ENCODE peak calls at places on chromosomes 16 and 17, in seven cellular contexts. One of them, this sample, is unnamed.
A peak's percentile ranks its signal among the peaks of the same experiment; 100 is the strongest.

GRCh38 chr16:287298-287811 is 4.4 kb downstream of the PDIA2 start:
- DNase-seq in activated gamma-delta T cell treated with anti-CD3 and anti-CD28 coated beads, Interleukin-2, amount 50 U/mL, for 16 hours: no peak
- DNase-seq in gastrocnemius medialis: no peak
- DNase-seq in hepatic stellate cell: no peak
- DNase-seq in stimulated activated effector memory CD8-positive, alpha-beta T cell treated with anti-CD3 and anti-CD28 coated beads, Interleukin-12 subunit alpha, Interleukin-12 subunit beta, amount 100 ng/mL, for 72 hours: no peak
- DNase-seq in AG10803: no peak
- DNase-seq in ascending aorta: no peak
- DNase-seq in this sample: no peak

GRCh38 chr16:31134091-31134571 is 1.4 kb downstream of the PRSS8 start:
- DNase-seq in activated gamma-delta T cell treated with anti-CD3 and anti-CD28 coated beads, Interleukin-2, amount 50 U/mL, for 16 hours: no peak
- DNase-seq in gastrocnemius medialis: no peak
- DNase-seq in hepatic stellate cell: peak; percentile 41
- DNase-seq in stimulated activated effector memory CD8-positive, alpha-beta T cell treated with anti-CD3 and anti-CD28 coated beads, Interleukin-12 subunit alpha, Interleukin-12 subunit beta, amount 100 ng/mL, for 72 hours: no peak
- DNase-seq in AG10803: no peak
- DNase-seq in ascending aorta: no peak
- DNase-seq in this sample: no peak

GRCh38 chr17:49515196-49515770 is 20.2 kb downstream of the NGFR start:
- DNase-seq in activated gamma-delta T cell treated with anti-CD3 and anti-CD28 coated beads, Interleukin-2, amount 50 U/mL, for 16 hours: no peak
- DNase-seq in gastrocnemius medialis: peak; percentile 69
- DNase-seq in hepatic stellate cell: peak; percentile 97
- DNase-seq in stimulated activated effector memory CD8-positive, alpha-beta T cell treated with anti-CD3 and anti-CD28 coated beads, Interleukin-12 subunit alpha, Interleukin-12 subunit beta, amount 100 ng/mL, for 72 hours: no peak
- DNase-seq in AG10803: peak; percentile 99
- DNase-seq in ascending aorta: peak; percentile 71
- DNase-seq in this sample: peak; percentile 64

GRCh38 chr16:12235110-12235509 is 258.6 kb downstream of the SNX29 start:
- DNase-seq in activated gamma-delta T cell treated with anti-CD3 and anti-CD28 coated beads, Interleukin-2, amount 50 U/mL, for 16 hours: no peak
- DNase-seq in gastrocnemius medialis: no peak
- DNase-seq in hepatic stellate cell: no peak
- DNase-seq in stimulated activated effector memory CD8-positive, alpha-beta T cell treated with anti-CD3 and anti-CD28 coated beads, Interleukin-12 subunit alpha, Interleukin-12 subunit beta, amount 100 ng/mL, for 72 hours: no peak
- DNase-seq in AG10803: no peak
- DNase-seq in ascending aorta: no peak
- DNase-seq in this sample: no peak

GRCh38 chr16:81558444-81559175 is 114.0 kb downstream of the CMIP start:
- DNase-seq in activated gamma-delta T cell treated with anti-CD3 and anti-CD28 coated beads, Interleukin-2, amount 50 U/mL, for 16 hours: no peak
- DNase-seq in gastrocnemius medialis: no peak
- DNase-seq in hepatic stellate cell: no peak
- DNase-seq in stimulated activated effector memory CD8-positive, alpha-beta T cell treated with anti-CD3 and anti-CD28 coated beads, Interleukin-12 subunit alpha, Interleukin-12 subunit beta, amount 100 ng/mL, for 72 hours: no peak
- DNase-seq in AG10803: no peak
- DNase-seq in ascending aorta: no peak
- DNase-seq in this sample: peak; percentile 40

GRCh38 chr17:1391577-1391976 is 8.4 kb downstream of the YWHAE start:
- DNase-seq in activated gamma-delta T cell treated with anti-CD3 and anti-CD28 coated beads, Interleukin-2, amount 50 U/mL, for 16 hours: no peak
- DNase-seq in gastrocnemius medialis: no peak
- DNase-seq in hepatic stellate cell: no peak
- DNase-seq in stimulated activated effector memory CD8-positive, alpha-beta T cell treated with anti-CD3 and anti-CD28 coated beads, Interleukin-12 subunit alpha, Interleukin-12 subunit beta, amount 100 ng/mL, for 72 hours: no peak
- DNase-seq in AG10803: no peak
- DNase-seq in ascending aorta: no peak
- DNase-seq in this sample: no peak

GRCh38 chr17:21210411-21211076 is 3.4 kb downstream of the TMEM11 start:
- DNase-seq in activated gamma-delta T cell treated with anti-CD3 and anti-CD28 coated beads, Interleukin-2, amount 50 U/mL, for 16 hours: no peak
- DNase-seq in gastrocnemius medialis: peak; percentile 34
- DNase-seq in hepatic stellate cell: no peak
- DNase-seq in stimulated activated effector memory CD8-positive, alpha-beta T cell treated with anti-CD3 and anti-CD28 coated beads, Interleukin-12 subunit alpha, Interleukin-12 subunit beta, amount 100 ng/mL, for 72 hours: no peak
- DNase-seq in AG10803: no peak
- DNase-seq in ascending aorta: no peak
- DNase-seq in this sample: no peak

GRCh38 chr16:75578212-75578611 is 12.0 kb downstream of the GABARAPL2 start:
- DNase-seq in activated gamma-delta T cell treated with anti-CD3 and anti-CD28 coated beads, Interleukin-2, amount 50 U/mL, for 16 hours: no peak
- DNase-seq in gastrocnemius medialis: no peak
- DNase-seq in hepatic stellate cell: no peak
- DNase-seq in stimulated activated effector memory CD8-positive, alpha-beta T cell treated with anti-CD3 and anti-CD28 coated beads, Interleukin-12 subunit alpha, Interleukin-12 subunit beta, amount 100 ng/mL, for 72 hours: no peak
- DNase-seq in AG10803: no peak
- DNase-seq in ascending aorta: no peak
- DNase-seq in this sample: no peak

GRCh38 chr17:51346218-51346982 is 86.1 kb downstream of the UTP18 start:
- DNase-seq in activated gamma-delta T cell treated with anti-CD3 and anti-CD28 coated beads, Interleukin-2, amount 50 U/mL, for 16 hours: no peak
- DNase-seq in gastrocnemius medialis: no peak
- DNase-seq in hepatic stellate cell: no peak
- DNase-seq in stimulated activated effector memory CD8-positive, alpha-beta T cell treated with anti-CD3 and anti-CD28 coated beads, Interleukin-12 subunit alpha, Interleukin-12 subunit beta, amount 100 ng/mL, for 72 hours: no peak
- DNase-seq in AG10803: no peak
- DNase-seq in ascending aorta: no peak
- DNase-seq in this sample: no peak

GRCh38 chr17:78374631-78375274 is 3.7 kb upstream of the PGS1 start:
- DNase-seq in activated gamma-delta T cell treated with anti-CD3 and anti-CD28 coated beads, Interleukin-2, amount 50 U/mL, for 16 hours: no peak
- DNase-seq in gastrocnemius medialis: no peak
- DNase-seq in hepatic stellate cell: peak; percentile 69
- DNase-seq in stimulated activated effector memory CD8-positive, alpha-beta T cell treated with anti-CD3 and anti-CD28 coated beads, Interleukin-12 subunit alpha, Interleukin-12 subunit beta, amount 100 ng/mL, for 72 hours: no peak
- DNase-seq in AG10803: peak; percentile 67
- DNase-seq in ascending aorta: no peak
- DNase-seq in this sample: peak; percentile 96

GRCh38 chr16:31253642-31254045 is 6.1 kb upstream of the ITGAM start:
- DNase-seq in activated gamma-delta T cell treated with anti-CD3 and anti-CD28 coated beads, Interleukin-2, amount 50 U/mL, for 16 hours: no peak
- DNase-seq in gastrocnemius medialis: peak; percentile 25
- DNase-seq in hepatic stellate cell: no peak
- DNase-seq in stimulated activated effector memory CD8-positive, alpha-beta T cell treated with anti-CD3 and anti-CD28 coated beads, Interleukin-12 subunit alpha, Interleukin-12 subunit beta, amount 100 ng/mL, for 72 hours: peak; percentile 75
- DNase-seq in AG10803: no peak
- DNase-seq in ascending aorta: peak; percentile 16
- DNase-seq in this sample: no peak

GRCh38 chr17:17191961-17192381 is 14.2 kb downstream of the PLD6 start:
- DNase-seq in activated gamma-delta T cell treated with anti-CD3 and anti-CD28 coated beads, Interleukin-2, amount 50 U/mL, for 16 hours: no peak
- DNase-seq in gastrocnemius medialis: no peak
- DNase-seq in hepatic stellate cell: no peak
- DNase-seq in stimulated activated effector memory CD8-positive, alpha-beta T cell treated with anti-CD3 and anti-CD28 coated beads, Interleukin-12 subunit alpha, Interleukin-12 subunit beta, amount 100 ng/mL, for 72 hours: no peak
- DNase-seq in AG10803: no peak
- DNase-seq in ascending aorta: no peak
- DNase-seq in this sample: peak; percentile 25

GRCh38 chr17:9935408-9935807 is 30.3 kb upstream of the RCVRN start:
- DNase-seq in activated gamma-delta T cell treated with anti-CD3 and anti-CD28 coated beads, Interleukin-2, amount 50 U/mL, for 16 hours: no peak
- DNase-seq in gastrocnemius medialis: no peak
- DNase-seq in hepatic stellate cell: no peak
- DNase-seq in stimulated activated effector memory CD8-positive, alpha-beta T cell treated with anti-CD3 and anti-CD28 coated beads, Interleukin-12 subunit alpha, Interleukin-12 subunit beta, amount 100 ng/mL, for 72 hours: no peak
- DNase-seq in AG10803: peak; percentile 69
- DNase-seq in ascending aorta: no peak
- DNase-seq in this sample: no peak

GRCh38 chr17:63881935-63882601 is at the start of gene GH2:
- DNase-seq in activated gamma-delta T cell treated with anti-CD3 and anti-CD28 coated beads, Interleukin-2, amount 50 U/mL, for 16 hours: peak; percentile 31
- DNase-seq in gastrocnemius medialis: no peak
- DNase-seq in hepatic stellate cell: peak; percentile 72
- DNase-seq in stimulated activated effector memory CD8-positive, alpha-beta T cell treated with anti-CD3 and anti-CD28 coated beads, Interleukin-12 subunit alpha, Interleukin-12 subunit beta, amount 100 ng/mL, for 72 hours: peak; percentile 73
- DNase-seq in AG10803: peak; percentile 36
- DNase-seq in ascending aorta: no peak
- DNase-seq in this sample: peak; percentile 60

GRCh38 chr17:80846932-80847331 is 144.7 kb upstream of the CHMP6 start:
- DNase-seq in activated gamma-delta T cell treated with anti-CD3 and anti-CD28 coated beads, Interleukin-2, amount 50 U/mL, for 16 hours: no peak
- DNase-seq in gastrocnemius medialis: no peak
- DNase-seq in hepatic stellate cell: no peak
- DNase-seq in stimulated activated effector memory CD8-positive, alpha-beta T cell treated with anti-CD3 and anti-CD28 coated beads, Interleukin-12 subunit alpha, Interleukin-12 subunit beta, amount 100 ng/mL, for 72 hours: no peak
- DNase-seq in AG10803: no peak
- DNase-seq in ascending aorta: no peak
- DNase-seq in this sample: no peak

GRCh38 chr17:81437221-81437651 is 42.0 kb downstream of the BAHCC1 start:
- DNase-seq in activated gamma-delta T cell treated with anti-CD3 and anti-CD28 coated beads, Interleukin-2, amount 50 U/mL, for 16 hours: no peak
- DNase-seq in gastrocnemius medialis: no peak
- DNase-seq in hepatic stellate cell: no peak
- DNase-seq in stimulated activated effector memory CD8-positive, alpha-beta T cell treated with anti-CD3 and anti-CD28 coated beads, Interleukin-12 subunit alpha, Interleukin-12 subunit beta, amount 100 ng/mL, for 72 hours: no peak
- DNase-seq in AG10803: no peak
- DNase-seq in ascending aorta: no peak
- DNase-seq in this sample: no peak

GRCh38 chr17:56297142-56297541 is 143.9 kb downstream of the ANKFN1 start:
- DNase-seq in activated gamma-delta T cell treated with anti-CD3 and anti-CD28 coated beads, Interleukin-2, amount 50 U/mL, for 16 hours: no peak
- DNase-seq in gastrocnemius medialis: no peak
- DNase-seq in hepatic stellate cell: peak; percentile 9
- DNase-seq in stimulated activated effector memory CD8-positive, alpha-beta T cell treated with anti-CD3 and anti-CD28 coated beads, Interleukin-12 subunit alpha, Interleukin-12 subunit beta, amount 100 ng/mL, for 72 hours: no peak
- DNase-seq in AG10803: peak; percentile 64
- DNase-seq in ascending aorta: no peak
- DNase-seq in this sample: no peak

GRCh38 chr16:1310832-1311200 is 1.4 kb downstream of the UBE2I start:
- DNase-seq in activated gamma-delta T cell treated with anti-CD3 and anti-CD28 coated beads, Interleukin-2, amount 50 U/mL, for 16 hours: no peak
- DNase-seq in gastrocnemius medialis: no peak
- DNase-seq in hepatic stellate cell: no peak
- DNase-seq in stimulated activated effector memory CD8-positive, alpha-beta T cell treated with anti-CD3 and anti-CD28 coated beads, Interleukin-12 subunit alpha, Interleukin-12 subunit beta, amount 100 ng/mL, for 72 hours: no peak
- DNase-seq in AG10803: no peak
- DNase-seq in ascending aorta: no peak
- DNase-seq in this sample: peak; percentile 36

GRCh38 chr17:1673041-1673790 is 11.5 kb downstream of the PRPF8 start:
- DNase-seq in activated gamma-delta T cell treated with anti-CD3 and anti-CD28 coated beads, Interleukin-2, amount 50 U/mL, for 16 hours: no peak
- DNase-seq in gastrocnemius medialis: no peak
- DNase-seq in hepatic stellate cell: no peak
- DNase-seq in stimulated activated effector memory CD8-positive, alpha-beta T cell treated with anti-CD3 and anti-CD28 coated beads, Interleukin-12 subunit alpha, Interleukin-12 subunit beta, amount 100 ng/mL, for 72 hours: no peak
- DNase-seq in AG10803: no peak
- DNase-seq in ascending aorta: no peak
- DNase-seq in this sample: no peak

GRCh38 chr17:29760279-29760721 is 137.6 kb upstream of the CORO6 start:
- DNase-seq in activated gamma-delta T cell treated with anti-CD3 and anti-CD28 coated beads, Interleukin-2, amount 50 U/mL, for 16 hours: peak; percentile 43
- DNase-seq in gastrocnemius medialis: no peak
- DNase-seq in hepatic stellate cell: peak; percentile 24
- DNase-seq in stimulated activated effector memory CD8-positive, alpha-beta T cell treated with anti-CD3 and anti-CD28 coated beads, Interleukin-12 subunit alpha, Interleukin-12 subunit beta, amount 100 ng/mL, for 72 hours: peak; percentile 66
- DNase-seq in AG10803: peak; percentile 54
- DNase-seq in ascending aorta: no peak
- DNase-seq in this sample: peak; percentile 31

GRCh38 chr17:40086150-40087044 is 14.0 kb downstream of the NR1D1 start:
- DNase-seq in activated gamma-delta T cell treated with anti-CD3 and anti-CD28 coated beads, Interleukin-2, amount 50 U/mL, for 16 hours: peak; percentile 56
- DNase-seq in gastrocnemius medialis: no peak
- DNase-seq in hepatic stellate cell: peak; percentile 69
- DNase-seq in stimulated activated effector memory CD8-positive, alpha-beta T cell treated with anti-CD3 and anti-CD28 coated beads, Interleukin-12 subunit alpha, Interleukin-12 subunit beta, amount 100 ng/mL, for 72 hours: no peak
- DNase-seq in AG10803: no peak
- DNase-seq in ascending aorta: no peak
- DNase-seq in this sample: peak; percentile 54

GRCh38 chr17:9401434-9401833 is 174.2 kb downstream of the STX8 start:
- DNase-seq in activated gamma-delta T cell treated with anti-CD3 and anti-CD28 coated beads, Interleukin-2, amount 50 U/mL, for 16 hours: no peak
- DNase-seq in gastrocnemius medialis: no peak
- DNase-seq in hepatic stellate cell: no peak
- DNase-seq in stimulated activated effector memory CD8-positive, alpha-beta T cell treated with anti-CD3 and anti-CD28 coated beads, Interleukin-12 subunit alpha, Interleukin-12 subunit beta, amount 100 ng/mL, for 72 hours: no peak
- DNase-seq in AG10803: peak; percentile 69
- DNase-seq in ascending aorta: no peak
- DNase-seq in this sample: no peak

GRCh38 chr16:89687092-89687940 is 827 bp downstream of the CDK10 start:
- DNase-seq in activated gamma-delta T cell treated with anti-CD3 and anti-CD28 coated beads, Interleukin-2, amount 50 U/mL, for 16 hours: no peak
- DNase-seq in gastrocnemius medialis: no peak
- DNase-seq in hepatic stellate cell: peak; percentile 60
- DNase-seq in stimulated activated effector memory CD8-positive, alpha-beta T cell treated with anti-CD3 and anti-CD28 coated beads, Interleukin-12 subunit alpha, Interleukin-12 subunit beta, amount 100 ng/mL, for 72 hours: no peak
- DNase-seq in AG10803: peak; percentile 31
- DNase-seq in ascending aorta: no peak
- DNase-seq in this sample: peak; percentile 38

GRCh38 chr16:68452176-68452575 is 3.9 kb upstream of the SMPD3 start:
- DNase-seq in activated gamma-delta T cell treated with anti-CD3 and anti-CD28 coated beads, Interleukin-2, amount 50 U/mL, for 16 hours: no peak
- DNase-seq in gastrocnemius medialis: no peak
- DNase-seq in hepatic stellate cell: peak; percentile 66
- DNase-seq in stimulated activated effector memory CD8-positive, alpha-beta T cell treated with anti-CD3 and anti-CD28 coated beads, Interleukin-12 subunit alpha, Interleukin-12 subunit beta, amount 100 ng/mL, for 72 hours: no peak
- DNase-seq in AG10803: peak; percentile 71
- DNase-seq in ascending aorta: no peak
- DNase-seq in this sample: no peak

GRCh38 chr17:70217571-70217970 is 48.2 kb downstream of the KCNJ2 start:
- DNase-seq in activated gamma-delta T cell treated with anti-CD3 and anti-CD28 coated beads, Interleukin-2, amount 50 U/mL, for 16 hours: no peak
- DNase-seq in gastrocnemius medialis: no peak
- DNase-seq in hepatic stellate cell: no peak
- DNase-seq in stimulated activated effector memory CD8-positive, alpha-beta T cell treated with anti-CD3 and anti-CD28 coated beads, Interleukin-12 subunit alpha, Interleukin-12 subunit beta, amount 100 ng/mL, for 72 hours: no peak
- DNase-seq in AG10803: no peak
- DNase-seq in ascending aorta: no peak
- DNase-seq in this sample: no peak

GRCh38 chr16:2243031-2243528 is 6.8 kb downstream of the DNASE1L2 start:
- DNase-seq in activated gamma-delta T cell treated with anti-CD3 and anti-CD28 coated beads, Interleukin-2, amount 50 U/mL, for 16 hours: no peak
- DNase-seq in gastrocnemius medialis: no peak
- DNase-seq in hepatic stellate cell: no peak
- DNase-seq in stimulated activated effector memory CD8-positive, alpha-beta T cell treated with anti-CD3 and anti-CD28 coated beads, Interleukin-12 subunit alpha, Interleukin-12 subunit beta, amount 100 ng/mL, for 72 hours: no peak
- DNase-seq in AG10803: no peak
- DNase-seq in ascending aorta: no peak
- DNase-seq in this sample: no peak

GRCh38 chr16:70483426-70483825 is 29.0 kb downstream of the FCSK start:
- DNase-seq in activated gamma-delta T cell treated with anti-CD3 and anti-CD28 coated beads, Interleukin-2, amount 50 U/mL, for 16 hours: no peak
- DNase-seq in gastrocnemius medialis: no peak
- DNase-seq in hepatic stellate cell: no peak
- DNase-seq in stimulated activated effector memory CD8-positive, alpha-beta T cell treated with anti-CD3 and anti-CD28 coated beads, Interleukin-12 subunit alpha, Interleukin-12 subunit beta, amount 100 ng/mL, for 72 hours: no peak
- DNase-seq in AG10803: no peak
- DNase-seq in ascending aorta: no peak
- DNase-seq in this sample: no peak